ENCODE peak calls at places on chromosome 1, in six cellular contexts. One of them, this sample, is unnamed.

GRCh38 chr1:179230721-179231120 is 1.2 kb upstream of the ABL2 start:
- DNase-seq in NCI-H1105: no peak
- DNase-seq in left lung: no peak
- DNase-seq in hypothalamus: no peak
- DNase-seq in left ventricle myocardium superior: no peak
- DNase-seq in hepatocyte: no peak
- DNase-seq in this sample: no peak

GRCh38 chr1:205456868-205457724 is 1.3 kb upstream of the BLACAT1 start:
- DNase-seq in NCI-H1105: peak
- DNase-seq in left lung: no peak
- DNase-seq in hypothalamus: no peak
- DNase-seq in left ventricle myocardium superior: peak
- DNase-seq in hepatocyte: no peak
- DNase-seq in this sample: no peak

GRCh38 chr1:239711768-239712167 is 325.4 kb downstream of the CHRM3 start:
- DNase-seq in NCI-H1105: no peak
- DNase-seq in left lung: no peak
- DNase-seq in hypothalamus: no peak
- DNase-seq in left ventricle myocardium superior: no peak
- DNase-seq in hepatocyte: no peak
- DNase-seq in this sample: no peak

GRCh38 chr1:7299329-7299799 is 471.7 kb upstream of the VAMP3 start:
- DNase-seq in NCI-H1105: no peak
- DNase-seq in left lung: peak
- DNase-seq in hypothalamus: peak
- DNase-seq in left ventricle myocardium superior: peak
- DNase-seq in hepatocyte: peak
- DNase-seq in this sample: no peak

GRCh38 chr1:59020151-59020997 is 236.5 kb upstream of the JUN start:
- DNase-seq in NCI-H1105: no peak
- DNase-seq in left lung: peak
- DNase-seq in hypothalamus: no peak
- DNase-seq in left ventricle myocardium superior: peak
- DNase-seq in hepatocyte: peak
- DNase-seq in this sample: peak

GRCh38 chr1:168598963-168599362 is 22.6 kb downstream of the XCL1 start:
- DNase-seq in NCI-H1105: no peak
- DNase-seq in left lung: no peak
- DNase-seq in hypothalamus: no peak
- DNase-seq in left ventricle myocardium superior: no peak
- DNase-seq in hepatocyte: no peak
- DNase-seq in this sample: no peak

GRCh38 chr1:199149591-199149990 is 510.8 kb downstream of the PTPRC start:
- DNase-seq in NCI-H1105: no peak
- DNase-seq in left lung: no peak
- DNase-seq in hypothalamus: no peak
- DNase-seq in left ventricle myocardium superior: no peak
- DNase-seq in hepatocyte: no peak
- DNase-seq in this sample: no peak

GRCh38 chr1:248924696-248925532 is 18.9 kb downstream of the PGBD2 start:
- DNase-seq in NCI-H1105: peak
- DNase-seq in left lung: no peak
- DNase-seq in hypothalamus: no peak
- DNase-seq in left ventricle myocardium superior: no peak
- DNase-seq in hepatocyte: peak
- DNase-seq in this sample: no peak

GRCh38 chr1:183734600-183735036 is 70.3 kb upstream of the RGL1 start:
- DNase-seq in NCI-H1105: no peak
- DNase-seq in left lung: peak
- DNase-seq in hypothalamus: no peak
- DNase-seq in left ventricle myocardium superior: peak
- DNase-seq in hepatocyte: peak
- DNase-seq in this sample: no peak